ENCODE peak calls at places on chromosomes 3 and 15, in ten cellular contexts. S is AG10803, O is heart right ventricle, F is tibial nerve, E is endodermal cell, M is lower lobe of right lung, D is Calu3, G is OCI-LY7, K is uterus, X is WTC11. J is an unnamed sample.

GRCh38 chr3:59809750-59810444 is 760.1 kb upstream of the CFAP20DC start:
- DNase-seq in S (peak), O (no peak), F (no peak), E (peak), M (no peak), D (no peak), G (peak), K (no peak), X (no peak), J (peak)

GRCh38 chr3:115615001-115615447 is 8.3 kb upstream of the GAP43 start:
- DNase-seq in S (no peak), O (no peak), F (no peak), E (peak), M (no peak), D (peak), G (no peak), K (no peak), X (no peak), J (no peak)

GRCh38 chr15:92772061-92772460 is 116.5 kb upstream of the FAM174B start:
- DNase-seq in S (no peak), O (no peak), F (no peak), E (no peak), M (no peak), D (no peak), G (no peak), K (no peak), X (no peak), J (no peak)

GRCh38 chr3:45167011-45167911 is 21.1 kb upstream of the CDCP1 start:
- DNase-seq in S (peak), O (peak), F (peak), E (peak), M (peak), D (peak), G (no peak), K (peak), X (peak), J (no peak)

GRCh38 chr3:23778451-23778850 is 27.3 kb upstream of the UBE2E1 start:
- DNase-seq in S (peak), O (no peak), F (no peak), E (peak), M (no peak), D (no peak), G (no peak), K (no peak), X (no peak), J (no peak)

GRCh38 chr15:29859981-29860745 is 37.9 kb upstream of the TJP1 start:
- DNase-seq in S (peak), O (no peak), F (no peak), E (no peak), M (no peak), D (no peak), G (no peak), K (no peak), X (no peak), J (no peak)

GRCh38 chr15:100528833-100529428 is at the start of gene CERS3:
- DNase-seq in S (no peak), O (no peak), F (no peak), E (no peak), M (no peak), D (no peak), G (no peak), K (no peak), X (no peak), J (no peak)

GRCh38 chr3:15860014-15860934 is 62.5 kb upstream of the ANKRD28 start:
- DNase-seq in S (peak), O (no peak), F (no peak), E (peak), M (peak), D (peak), G (peak), K (peak), X (peak), J (peak)

GRCh38 chr15:84889313-84889990 is 5.0 kb downstream of the SLC28A1 start:
- DNase-seq in S (no peak), O (no peak), F (no peak), E (no peak), M (no peak), D (no peak), G (no peak), K (no peak), X (no peak), J (no peak)

DNA sequence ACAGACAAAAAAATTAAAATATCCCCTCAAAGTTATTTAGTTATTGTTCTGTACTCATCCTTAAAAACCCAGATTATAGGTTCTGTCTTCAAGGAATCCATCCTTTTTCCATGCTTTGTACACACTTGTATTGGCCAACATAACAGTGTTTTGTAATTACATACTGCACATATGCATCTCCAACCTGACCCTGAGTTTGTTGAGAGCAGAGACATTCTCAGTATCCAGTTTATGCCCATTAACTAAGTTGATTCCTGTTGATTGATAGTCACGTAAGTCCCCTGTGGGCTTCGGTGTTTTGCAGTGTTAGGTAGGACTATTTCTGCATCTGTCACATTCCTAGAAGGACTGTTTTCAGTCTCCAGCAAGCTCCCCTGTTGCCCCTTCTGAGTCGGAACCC is 33.6 kb downstream of the MOBP start:
- DNase-seq in S (no peak), O (no peak), F (no peak), E (no peak), M (no peak), D (no peak), G (no peak), K (no peak), X (no peak), J (no peak)
- TF ChIP-seq CTCF in S (no peak), O (no peak), F (no peak), E (no peak), M (no peak), D (no peak), G (no peak), K (no peak), X (no peak), J (no peak)

GRCh38 chr15:60444289-60444912 is 34.5 kb downstream of the ICE2 start:
- DNase-seq in S (peak), O (no peak), F (no peak), E (no peak), M (no peak), D (peak), G (no peak), K (no peak), X (no peak), J (no peak)
- TF ChIP-seq CTCF in S (peak), O (peak), F (peak), E (peak), M (peak), D (peak), G (peak), K (peak), X (no peak), J (no peak)

GRCh38 chr3:187689984-187690383 is 12.4 kb downstream of the RTP2 start:
- DNase-seq in S (peak), O (no peak), F (no peak), E (no peak), M (no peak), D (no peak), G (no peak), K (no peak), X (no peak), J (no peak)

GRCh38 chr3:187684444-187684843 is 14.2 kb upstream of the SST start:
- DNase-seq in S (no peak), O (no peak), F (no peak), E (no peak), M (no peak), D (no peak), G (no peak), K (no peak), X (no peak), J (no peak)

GRCh38 chr3:187684880-187685279 is 14.7 kb upstream of the SST start:
- DNase-seq in S (peak), O (no peak), F (no peak), E (no peak), M (no peak), D (no peak), G (no peak), K (no peak), X (no peak), J (no peak)

GRCh38 chr3:187685948-187686347 is 15.8 kb upstream of the SST start:
- DNase-seq in S (no peak), O (no peak), F (no peak), E (no peak), M (no peak), D (no peak), G (peak), K (no peak), X (peak), J (no peak)

DNA sequence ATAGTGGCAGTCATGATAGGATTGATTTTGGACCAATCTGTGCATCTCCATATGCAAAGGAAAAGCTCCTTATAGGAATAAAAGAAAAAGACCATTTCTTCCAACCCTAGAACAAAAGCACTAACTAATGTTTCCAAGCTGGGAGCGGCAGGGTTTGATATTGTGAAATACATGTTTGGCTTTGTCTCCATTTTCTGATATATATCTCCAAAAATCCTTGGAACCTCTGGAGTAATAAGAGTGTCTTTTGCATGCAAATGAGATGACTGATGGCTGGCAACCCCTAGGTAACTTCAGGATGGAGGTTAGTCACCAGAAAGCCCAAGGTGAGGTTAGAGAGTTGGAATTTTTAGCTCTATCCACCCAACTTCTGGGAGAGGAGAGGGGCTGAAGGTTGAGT is 15.5 kb downstream of the RTP2 start:
- DNase-seq in S (no peak), O (no peak), F (no peak), E (no peak), M (no peak), D (no peak), G (no peak), K (no peak), X (no peak), J (no peak)
- TF ChIP-seq CTCF in S (no peak), O (no peak), F (no peak), E (no peak), M (no peak), D (no peak), G (no peak), K (no peak), X (no peak), J (no peak)

GRCh38 chr3:22728406-22728805 is 474.7 kb upstream of the UBE2E2 start:
- DNase-seq in S (no peak), O (no peak), F (no peak), E (no peak), M (no peak), D (no peak), G (no peak), K (no peak), X (no peak), J (no peak)

GRCh38 chr3:22730701-22731100 is 472.4 kb upstream of the UBE2E2 start:
- DNase-seq in S (no peak), O (no peak), F (no peak), E (no peak), M (no peak), D (no peak), G (no peak), K (no peak), X (no peak), J (no peak)

GRCh38 chr3:22731901-22732300 is 471.2 kb upstream of the UBE2E2 start:
- DNase-seq in S (no peak), O (no peak), F (no peak), E (no peak), M (no peak), D (no peak), G (no peak), K (no peak), X (no peak), J (no peak)

GRCh38 chr3:22729212-22729611 is 473.9 kb upstream of the UBE2E2 start:
- DNase-seq in S (no peak), O (no peak), F (no peak), E (no peak), M (no peak), D (no peak), G (no peak), K (no peak), X (no peak), J (no peak)

DNA sequence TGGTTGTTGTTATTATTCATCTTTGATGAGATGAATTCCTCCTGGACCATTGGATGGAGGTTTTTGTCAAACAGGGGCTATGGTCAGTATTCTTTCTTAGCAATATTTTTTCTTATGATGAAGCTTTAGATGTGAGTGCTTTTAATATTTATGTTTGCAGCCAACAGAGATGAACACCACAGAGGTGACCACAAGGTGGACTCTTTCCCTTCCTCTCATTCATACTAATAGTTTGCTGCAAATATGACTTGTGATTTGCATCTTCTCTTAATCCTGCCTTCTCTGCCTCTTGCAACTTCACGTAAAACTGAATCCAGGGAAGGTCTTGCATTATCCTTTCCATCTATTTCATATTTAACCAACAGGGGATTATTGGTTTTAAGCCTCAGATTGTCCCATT is 473.1 kb upstream of the UBE2E2 start:
- DNase-seq in S (no peak), O (no peak), F (no peak), E (no peak), M (no peak), D (peak), G (no peak), K (no peak), X (no peak), J (no peak)
- TF ChIP-seq CTCF in S (no peak), O (peak), F (no peak), E (peak), M (no peak), D (no peak), G (peak), K (no peak), X (no peak), J (peak)

GRCh38 chr3:195078891-195079440 is 192.0 kb downstream of the XXYLT1 start:
- DNase-seq in S (no peak), O (no peak), F (no peak), E (no peak), M (peak), D (no peak), G (no peak), K (no peak), X (no peak), J (no peak)

GRCh38 chr3:195077611-195078540 is 193.1 kb downstream of the XXYLT1 start:
- DNase-seq in S (no peak), O (no peak), F (no peak), E (no peak), M (peak), D (no peak), G (no peak), K (no peak), X (no peak), J (no peak)

GRCh38 chr3:195075199-195075940 is 195.6 kb downstream of the XXYLT1 start:
- DNase-seq in S (peak), O (no peak), F (peak), E (no peak), M (peak), D (no peak), G (no peak), K (no peak), X (no peak), J (no peak)

GRCh38 chr3:195075941-195076875 is 194.8 kb downstream of the XXYLT1 start:
- DNase-seq in S (peak), O (no peak), F (no peak), E (no peak), M (peak), D (no peak), G (no peak), K (no peak), X (no peak), J (no peak)

DNA sequence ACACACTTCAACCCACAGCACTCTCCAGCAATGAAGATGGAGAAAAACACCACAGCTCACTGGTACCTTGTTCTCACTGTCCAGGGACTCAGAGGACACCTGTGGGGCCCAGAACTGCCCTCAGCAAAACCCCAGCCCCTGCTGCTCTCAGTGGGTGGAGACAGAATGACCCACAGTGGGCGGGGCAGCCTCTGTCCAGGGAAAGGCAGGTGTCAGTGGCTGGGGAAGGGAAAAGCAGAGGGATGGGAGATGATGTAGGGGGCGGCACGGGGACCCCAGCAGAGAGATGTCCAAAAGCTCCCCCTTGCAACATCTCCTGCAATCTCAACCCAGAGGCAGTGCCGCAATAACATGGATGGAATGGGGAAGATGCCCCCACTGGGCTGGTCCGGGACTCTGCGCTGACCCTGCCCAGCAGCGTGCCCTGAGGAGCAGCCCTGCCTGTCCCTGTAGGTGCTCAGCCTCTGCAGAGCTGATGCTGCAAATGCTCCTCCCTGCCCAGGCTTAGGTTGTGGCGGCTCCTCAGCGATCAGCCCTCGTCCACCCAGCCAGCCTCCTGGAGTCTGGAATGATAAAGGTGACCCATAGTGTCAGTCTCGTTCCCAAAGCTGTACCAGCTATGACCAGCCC is 193.9 kb downstream of the XXYLT1 start:
- DNase-seq in S (no peak), O (no peak), F (no peak), E (no peak), M (peak), D (no peak), G (no peak), K (no peak), X (peak), J (no peak)
- TF ChIP-seq CTCF in S (no peak), O (no peak), F (no peak), E (no peak), M (no peak), D (no peak), G (no peak), K (no peak), X (no peak), J (no peak)